ENCODE peak calls at places on chromosomes 16 and 17, in six cellular contexts. Z is GM12891, O is K562, F is HepG2, L is H1, R is GM12878. V is an unnamed sample.

GRCh38 chr17:31310877-31311276 is 3.0 kb downstream of the EVI2B start:
- DNase-seq in R (no peak), O (no peak), L (no peak), Z (no peak), F (no peak), V (no peak)

GRCh38 chr17:77579131-77579530 is 379.4 kb upstream of the TNRC6C start:
- DNase-seq in F (no peak), O (no peak), Z (no peak), L (no peak), R (no peak), V (no peak)

GRCh38 chr17:73316919-73317505 is 5.2 kb upstream of the CDC42EP4 start:
- DNase-seq in O (no peak), L (no peak), F (no peak), R (peak), Z (no peak), V (no peak)

GRCh38 chr16:79429276-79430128 is 171.0 kb downstream of the MAF start:
- DNase-seq in Z (no peak), L (no peak), O (no peak), F (no peak), R (no peak), V (no peak)

GRCh38 chr17:62626719-62627218 is 701 bp upstream of the MRC2 start:
- DNase-seq in O (no peak), L (no peak), F (peak), Z (peak), R (no peak), V (no peak)

GRCh38 chr16:66902648-66903543 is 15.8 kb downstream of the CDH16 start:
- DNase-seq in F (no peak), O (no peak), Z (peak), R (no peak), L (no peak), V (peak)

GRCh38 chr17:33049781-33050414 is 58.3 kb downstream of the SPACA3 start:
- DNase-seq in L (peak), Z (peak), R (no peak), O (peak), F (peak), V (peak)

GRCh38 chr17:81054881-81055370 is 20.0 kb downstream of the BAIAP2 start:
- DNase-seq in R (no peak), L (no peak), F (no peak), O (no peak), Z (no peak), V (no peak)

GRCh38 chr16:117381-118365 is 20.8 kb downstream of the NPRL3 start:
- DNase-seq in R (no peak), F (peak), O (peak), Z (peak), L (peak), V (peak)

GRCh38 chr17:6713130-6713917 is at the start of gene SLC13A5:
- DNase-seq in O (peak), F (peak), L (peak), R (no peak), Z (peak), V (no peak)

GRCh38 chr17:8073627-8074485 is 13.7 kb downstream of the ALOX12B start:
- DNase-seq in L (no peak), Z (peak), O (peak), F (peak), R (no peak), V (peak)

GRCh38 chr17:28317965-28318758 is 838 bp upstream of the TMEM97 start:
- DNase-seq in Z (no peak), O (peak), F (no peak), R (no peak), L (no peak), V (peak)

GRCh38 chr17:44464037-44464436 is 39.2 kb downstream of the GPATCH8 start:
- DNase-seq in O (no peak), Z (no peak), L (no peak), R (no peak), F (no peak), V (no peak)

GRCh38 chr16:81451753-81452680 is 7.4 kb downstream of the CMIP start:
- DNase-seq in R (no peak), O (no peak), Z (no peak), L (no peak), F (peak), V (no peak)

GRCh38 chr16:46549477-46549876 is 71.7 kb downstream of the SHCBP1 start:
- DNase-seq in F (no peak), O (no peak), Z (no peak), L (no peak), R (no peak), V (no peak)

GRCh38 chr17:66747561-66748275 is 87.2 kb upstream of the CACNG5 start:
- DNase-seq in O (no peak), L (no peak), Z (no peak), R (no peak), F (no peak), V (no peak)

GRCh38 chr17:67421869-67422273 is 44.8 kb downstream of the PITPNC1 start:
- DNase-seq in L (no peak), F (peak), R (peak), O (no peak), Z (no peak), V (no peak)

GRCh38 chr17:11340798-11341197 is 99.8 kb downstream of the SHISA6 start:
- DNase-seq in Z (no peak), O (no peak), F (no peak), R (no peak), L (no peak), V (no peak)

GRCh38 chr17:20202141-20202574 is 193.0 kb downstream of the SPECC1 start:
- DNase-seq in O (no peak), L (no peak), Z (no peak), F (no peak), R (no peak), V (no peak)

GRCh38 chr17:7213895-7214299 is 5.7 kb downstream of the DLG4 start:
- DNase-seq in L (peak), O (peak), Z (no peak), R (no peak), F (peak), V (no peak)

GRCh38 chr17:6755731-6756184 is at the start of gene XAF1:
- DNase-seq in R (peak), O (no peak), L (no peak), Z (no peak), F (no peak), V (no peak)

GRCh38 chr17:7838291-7839075 is 4.5 kb downstream of the KDM6B start:
- DNase-seq in L (no peak), O (peak), Z (no peak), F (peak), R (no peak), V (no peak)

GRCh38 chr16:81614171-81614570 is 164.9 kb upstream of the PLCG2 start:
- DNase-seq in R (no peak), F (no peak), O (no peak), L (no peak), Z (no peak), V (no peak)

GRCh38 chr17:27861979-27862378 is 31.2 kb downstream of the LYRM9 start:
- DNase-seq in F (peak), R (no peak), O (no peak), Z (no peak), L (no peak), V (no peak)

GRCh38 chr17:77644981-77645380 is 313.5 kb upstream of the TNRC6C start:
- DNase-seq in R (no peak), L (no peak), F (no peak), O (no peak), Z (no peak), V (no peak)

GRCh38 chr16:86768231-86768791 is 190.0 kb downstream of the FOXL1 start:
- DNase-seq in O (no peak), L (no peak), Z (no peak), F (no peak), R (no peak), V (no peak)

GRCh38 chr16:55470533-55471371 is 8.2 kb upstream of the MMP2 start:
- DNase-seq in F (no peak), L (no peak), O (no peak), Z (no peak), R (no peak), V (no peak)

GRCh38 chr17:66915204-66915611 is 49.3 kb upstream of the CACNG4 start:
- DNase-seq in F (peak), R (no peak), L (no peak), O (no peak), Z (no peak), V (no peak)

GRCh38 chr17:47316316-47316715 is 7.4 kb upstream of the EFCAB13 start:
- DNase-seq in F (peak), R (no peak), O (no peak), Z (no peak), L (no peak), V (no peak)

GRCh38 chr17:27240086-27240801 is 53.7 kb upstream of the WSB1 start:
- DNase-seq in O (no peak), Z (no peak), L (no peak), F (no peak), R (no peak), V (no peak)

GRCh38 chr16:87926246-87927194 is 9.8 kb downstream of the CA5A start:
- DNase-seq in R (no peak), L (no peak), Z (no peak), F (no peak), O (no peak), V (peak)

GRCh38 chr16:28058839-28059589 is 4.5 kb downstream of the GSG1L start:
- DNase-seq in O (no peak), Z (no peak), L (no peak), R (no peak), F (no peak), V (no peak)

GRCh38 chr16:6081320-6081976 is 983.9 kb upstream of the EEF2KMT start:
- DNase-seq in L (peak), F (peak), Z (peak), R (no peak), O (peak), V (no peak)

GRCh38 chr16:56237451-56237930 is 46.2 kb downstream of the GNAO1 start:
- DNase-seq in L (no peak), O (no peak), Z (no peak), F (no peak), R (no peak), V (no peak)

GRCh38 chr17:83122834-83123233 is 43.4 kb downstream of the METRNL start:
- DNase-seq in O (no peak), Z (no peak), L (no peak), F (no peak), R (no peak), V (no peak)
- TF ChIP-seq TAF1 in O (no peak), Z (no peak), L (no peak), F (no peak), R (no peak), V (no peak)

GRCh38 chr16:52613508-52613907 is 66.6 kb upstream of the TOX3 start:
- DNase-seq in Z (no peak), F (no peak), O (no peak), R (no peak), L (no peak), V (no peak)
- TF ChIP-seq POLR2A in Z (no peak), F (no peak), O (no peak), R (no peak), L (no peak), V (no peak)

GRCh38 chr17:75683467-75684041 is 16.4 kb downstream of the SAP30BP start:
- DNase-seq in F (peak), Z (no peak), R (no peak), L (no peak), O (peak), V (no peak)

GRCh38 chr17:75685508-75685907 is 18.4 kb downstream of the SAP30BP start:
- DNase-seq in O (no peak), L (no peak), F (no peak), R (no peak), Z (no peak), V (no peak)

GRCh38 chr17:75688209-75688771 is 21.2 kb downstream of the SAP30BP start:
- DNase-seq in F (no peak), R (no peak), Z (no peak), L (no peak), O (no peak), V (no peak)

GRCh38 chr17:75684249-75684648 is 17.1 kb downstream of the SAP30BP start:
- DNase-seq in L (no peak), O (no peak), Z (no peak), F (no peak), R (no peak), V (no peak)

GRCh38 chr17:75684924-75685323 is 17.8 kb downstream of the SAP30BP start:
- DNase-seq in Z (no peak), R (no peak), O (no peak), L (no peak), F (no peak), V (no peak)
- TF ChIP-seq POLR2AphosphoS5 in Z (no peak), R (no peak), O (no peak), L (no peak), F (no peak), V (no peak)

DNA sequence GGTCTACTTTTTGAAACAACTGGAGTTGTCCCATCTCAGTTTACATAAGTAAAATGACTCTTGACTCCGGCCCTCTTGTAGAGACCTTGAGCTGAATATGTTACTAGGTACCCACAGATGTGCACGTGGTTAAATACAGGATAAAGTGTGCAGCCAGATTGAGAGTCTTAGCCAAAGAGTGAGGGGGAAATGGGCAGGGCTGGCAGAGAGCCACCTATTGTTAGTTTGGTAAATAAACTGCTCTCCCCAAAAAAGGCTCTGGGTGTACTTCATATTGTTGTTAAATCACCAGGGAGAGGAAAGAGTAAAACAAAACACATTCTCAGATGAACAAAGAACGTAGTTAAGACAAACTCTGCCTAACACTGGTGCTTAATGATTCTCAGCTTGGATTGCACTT is 20.3 kb downstream of the G6PC1 start:
- DNase-seq in O (no peak), R (no peak), F (peak), Z (no peak), L (no peak), V (no peak)
- TF ChIP-seq TAF1 in O (no peak), R (no peak), F (no peak), Z (no peak), L (no peak), V (no peak)

GRCh38 chr17:18139498-18139897 is 30.9 kb downstream of the MYO15A start:
- DNase-seq in R (no peak), L (no peak), F (no peak), Z (no peak), O (no peak), V (no peak)
- TF ChIP-seq POLR2A in R (no peak), L (no peak), F (no peak), Z (no peak), O (no peak), V (no peak)

DNA sequence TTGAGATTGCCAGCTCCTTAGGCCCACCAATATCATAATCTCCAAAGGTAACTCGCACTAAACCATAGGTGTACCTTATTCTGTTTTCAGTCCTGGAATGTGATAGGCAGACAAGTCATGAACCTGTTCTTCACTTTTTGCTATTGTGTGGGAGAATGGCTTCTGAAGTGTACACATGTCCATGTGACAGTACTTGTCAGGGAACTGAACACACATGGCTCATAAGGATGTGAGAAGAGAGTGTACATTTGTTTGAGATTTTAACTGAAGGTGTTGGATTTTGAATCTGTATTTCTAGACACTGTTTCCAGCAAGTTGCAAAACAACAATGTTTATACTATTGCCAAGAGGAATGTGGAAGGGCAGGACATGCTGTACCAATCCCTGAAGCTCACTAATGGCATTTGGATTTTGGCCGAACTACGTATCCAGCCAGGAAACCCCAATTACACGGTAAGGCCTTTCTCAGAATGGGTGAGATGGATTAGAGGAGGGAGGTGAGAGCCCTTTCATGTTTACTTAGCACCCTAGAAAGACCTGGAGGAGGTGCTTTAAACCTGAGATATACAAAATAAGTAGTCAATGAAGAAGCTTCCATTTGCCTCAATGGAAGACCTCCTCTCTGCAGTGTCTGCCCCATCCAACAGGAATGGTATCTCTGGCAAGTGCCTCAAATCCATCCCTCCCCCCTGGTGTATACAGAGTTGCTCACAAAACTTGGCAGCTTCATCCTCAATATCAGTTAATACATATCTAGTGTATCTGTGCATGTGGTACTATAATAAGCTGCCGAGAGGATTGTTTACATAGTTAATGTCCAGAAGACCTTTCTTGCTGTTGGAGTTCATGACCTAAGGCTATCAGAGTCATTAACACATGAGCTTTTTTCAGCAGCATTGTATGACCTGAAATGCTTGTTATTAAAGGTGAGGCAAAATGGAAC is 14.3 kb upstream of the RASL10B start:
- DNase-seq in F (no peak), Z (no peak), L (no peak), O (no peak), R (no peak), V (no peak)
- TF ChIP-seq POLR2AphosphoS5 in F (no peak), Z (no peak), L (no peak), O (no peak), R (no peak), V (no peak)

DNA sequence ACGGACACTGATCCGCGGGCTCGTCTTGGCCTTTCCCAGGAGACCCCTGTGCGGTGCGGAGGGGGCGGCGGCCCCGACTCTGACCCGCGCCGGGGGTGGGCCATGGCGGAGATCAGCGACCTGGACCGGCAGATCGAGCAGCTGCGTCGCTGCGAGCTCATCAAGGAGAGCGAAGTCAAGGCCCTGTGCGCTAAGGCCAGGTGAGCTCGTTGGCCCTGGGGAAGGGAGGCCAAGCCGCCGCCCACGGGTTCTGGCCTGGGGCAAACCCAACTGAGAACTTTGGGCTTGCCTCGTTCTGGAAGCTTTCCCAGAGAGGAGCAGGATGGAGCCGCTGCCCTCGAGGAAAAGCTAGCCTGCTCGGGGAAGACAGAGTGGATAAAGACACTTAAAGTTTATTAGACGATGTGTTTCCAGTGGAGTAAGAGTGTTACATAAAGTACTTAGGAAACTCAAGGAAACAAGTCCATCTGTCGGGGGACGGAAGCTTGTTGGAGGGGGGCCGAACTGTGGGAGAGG is 540 bp downstream of the PPP4C start:
- DNase-seq in O (no peak), L (no peak), R (no peak), F (no peak), Z (no peak), V (no peak)
- TF ChIP-seq TAF1 in O (no peak), L (no peak), R (no peak), F (no peak), Z (no peak), V (no peak)

DNA sequence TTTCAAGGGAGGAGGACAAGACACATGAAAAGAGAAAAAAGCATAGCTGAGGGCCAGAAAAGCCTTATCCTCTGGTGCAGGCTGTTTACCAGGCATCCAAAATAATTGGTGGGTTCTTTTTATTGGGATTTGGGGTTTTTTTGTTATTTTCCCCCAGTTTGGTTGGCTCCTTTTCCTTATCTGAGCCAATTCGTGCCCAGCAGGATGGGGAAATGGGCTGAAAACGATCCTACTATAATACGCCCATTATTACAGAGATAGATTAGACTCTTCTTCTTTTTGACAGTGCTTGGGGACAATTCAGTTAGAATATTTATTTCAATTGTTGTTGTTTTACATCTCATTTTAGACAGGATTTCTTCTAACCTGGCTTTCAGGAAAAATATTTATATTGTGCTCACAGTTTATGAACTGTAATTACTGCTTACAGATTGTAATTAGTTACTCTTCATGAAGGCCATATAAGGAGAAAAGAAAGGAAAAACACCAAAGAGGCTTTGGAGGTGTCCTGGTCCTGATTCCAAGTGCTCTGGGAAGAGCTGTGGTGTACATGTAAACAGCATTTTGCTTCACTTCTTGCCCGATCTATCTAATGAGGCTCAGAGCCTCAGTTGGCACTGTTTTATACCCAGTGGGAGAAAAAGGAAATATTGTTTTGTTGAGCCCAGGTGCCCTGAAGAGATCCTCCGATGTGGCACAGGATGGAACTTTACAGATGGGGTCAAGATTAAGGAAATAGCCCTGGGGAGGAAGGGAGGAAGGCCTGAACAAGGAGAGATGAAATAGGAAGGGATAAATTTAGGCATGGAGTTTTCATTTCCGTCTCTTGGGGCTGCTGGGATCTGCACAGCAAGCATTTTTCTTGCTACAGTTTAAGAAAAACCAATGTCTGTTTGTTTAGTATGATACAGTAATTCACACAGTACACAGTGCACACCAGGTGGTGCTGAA is 611 bp upstream of the ANKRD40 start:
- DNase-seq in Z (no peak), L (no peak), F (no peak), R (peak), O (no peak), V (no peak)
- TF ChIP-seq POLR2A in Z (peak), L (no peak), F (no peak), R (no peak), O (no peak), V (no peak)

V was measured in GM12892.